ENCODE peak calls at places on chromosome 3, in six cellular contexts. One of them, this sample, is unnamed.

GRCh38 chr3:133412511-133413165 is 12.8 kb downstream of the BFSP2 start:
- DNase-seq in fibroblast of lung: no peak
- DNase-seq in Panc1: no peak
- DNase-seq in right cardiac atrium: peak
- DNase-seq in small intestine: no peak
- DNase-seq in tibial artery: no peak
- DNase-seq in this sample: no peak

GRCh38 chr3:29606416-29606815 is 325.5 kb downstream of the RBMS3 start:
- DNase-seq in fibroblast of lung: no peak
- DNase-seq in Panc1: no peak
- DNase-seq in right cardiac atrium: no peak
- DNase-seq in small intestine: no peak
- DNase-seq in tibial artery: no peak
- DNase-seq in this sample: no peak

GRCh38 chr3:89467886-89468479 is 360.6 kb downstream of the EPHA3 start:
- DNase-seq in fibroblast of lung: no peak
- DNase-seq in Panc1: no peak
- DNase-seq in right cardiac atrium: no peak
- DNase-seq in small intestine: no peak
- DNase-seq in tibial artery: no peak
- DNase-seq in this sample: no peak

GRCh38 chr3:28050895-28051294 is 190.5 kb upstream of the CMC1 start:
- DNase-seq in fibroblast of lung: peak
- DNase-seq in Panc1: peak
- DNase-seq in right cardiac atrium: no peak
- DNase-seq in small intestine: peak
- DNase-seq in tibial artery: no peak
- DNase-seq in this sample: no peak

GRCh38 chr3:69948246-69948862 is 51.2 kb upstream of the SAMMSON start:
- DNase-seq in fibroblast of lung: peak
- DNase-seq in Panc1: no peak
- DNase-seq in right cardiac atrium: no peak
- DNase-seq in small intestine: peak
- DNase-seq in tibial artery: no peak
- DNase-seq in this sample: peak

GRCh38 chr3:25448750-25449684 is 21.0 kb downstream of the RARB start:
- DNase-seq in fibroblast of lung: peak
- DNase-seq in Panc1: no peak
- DNase-seq in right cardiac atrium: peak
- DNase-seq in small intestine: peak
- DNase-seq in tibial artery: peak
- DNase-seq in this sample: no peak

GRCh38 chr3:42300013-42300412 is 34.0 kb upstream of the CCK start:
- DNase-seq in fibroblast of lung: peak
- DNase-seq in Panc1: no peak
- DNase-seq in right cardiac atrium: no peak
- DNase-seq in small intestine: peak
- DNase-seq in tibial artery: no peak
- DNase-seq in this sample: peak

GRCh38 chr3:62373215-62373614 is at the start of gene FEZF2:
- DNase-seq in fibroblast of lung: no peak
- DNase-seq in Panc1: no peak
- DNase-seq in right cardiac atrium: no peak
- DNase-seq in small intestine: no peak
- DNase-seq in tibial artery: no peak
- DNase-seq in this sample: no peak

GRCh38 chr3:161796312-161796711 is 299.7 kb downstream of the OTOL1 start:
- DNase-seq in fibroblast of lung: no peak
- DNase-seq in Panc1: no peak
- DNase-seq in right cardiac atrium: no peak
- DNase-seq in small intestine: no peak
- DNase-seq in tibial artery: no peak
- DNase-seq in this sample: no peak

GRCh38 chr3:25292604-25293003 is 135.5 kb upstream of the RARB start:
- DNase-seq in fibroblast of lung: no peak
- DNase-seq in Panc1: no peak
- DNase-seq in right cardiac atrium: no peak
- DNase-seq in small intestine: no peak
- DNase-seq in tibial artery: no peak
- DNase-seq in this sample: no peak

GRCh38 chr3:122635789-122636188 is 44.9 kb upstream of the PARP14 start:
- DNase-seq in fibroblast of lung: peak
- DNase-seq in Panc1: no peak
- DNase-seq in right cardiac atrium: no peak
- DNase-seq in small intestine: no peak
- DNase-seq in tibial artery: no peak
- DNase-seq in this sample: no peak

GRCh38 chr3:12138044-12138443 is 20.7 kb downstream of the TIMP4 start:
- DNase-seq in fibroblast of lung: no peak
- DNase-seq in Panc1: no peak
- DNase-seq in right cardiac atrium: peak
- DNase-seq in small intestine: peak
- DNase-seq in tibial artery: no peak
- DNase-seq in this sample: no peak

GRCh38 chr3:180306155-180306554 is 269.4 kb upstream of the PEX5L start:
- DNase-seq in fibroblast of lung: no peak
- DNase-seq in Panc1: no peak
- DNase-seq in right cardiac atrium: no peak
- DNase-seq in small intestine: no peak
- DNase-seq in tibial artery: no peak
- DNase-seq in this sample: no peak

GRCh38 chr3:195906865-195907729 is 1.3 kb downstream of the TNK2 start:
- DNase-seq in fibroblast of lung: no peak
- DNase-seq in Panc1: no peak
- DNase-seq in right cardiac atrium: no peak
- DNase-seq in small intestine: peak
- DNase-seq in tibial artery: no peak
- DNase-seq in this sample: no peak

GRCh38 chr3:15326037-15326436 is 6.3 kb downstream of the SH3BP5 start:
- DNase-seq in fibroblast of lung: no peak
- DNase-seq in Panc1: no peak
- DNase-seq in right cardiac atrium: no peak
- DNase-seq in small intestine: no peak
- DNase-seq in tibial artery: no peak
- DNase-seq in this sample: no peak

GRCh38 chr3:13574798-13575451 is 26.0 kb downstream of the FBLN2 start:
- DNase-seq in fibroblast of lung: peak
- DNase-seq in Panc1: no peak
- DNase-seq in right cardiac atrium: no peak
- DNase-seq in small intestine: no peak
- DNase-seq in tibial artery: peak
- DNase-seq in this sample: no peak

GRCh38 chr3:111156506-111156905 is 84.9 kb downstream of the NECTIN3 start:
- DNase-seq in fibroblast of lung: peak
- DNase-seq in Panc1: no peak
- DNase-seq in right cardiac atrium: no peak
- DNase-seq in small intestine: no peak
- DNase-seq in tibial artery: no peak
- DNase-seq in this sample: no peak

GRCh38 chr3:164458986-164459385 is 619.3 kb downstream of the SI start:
- DNase-seq in fibroblast of lung: peak
- DNase-seq in Panc1: no peak
- DNase-seq in right cardiac atrium: no peak
- DNase-seq in small intestine: no peak
- DNase-seq in tibial artery: no peak
- DNase-seq in this sample: no peak

GRCh38 chr3:130010556-130010955 is 36.0 kb downstream of the TRH start:
- DNase-seq in fibroblast of lung: no peak
- DNase-seq in Panc1: no peak
- DNase-seq in right cardiac atrium: no peak
- DNase-seq in small intestine: no peak
- DNase-seq in tibial artery: no peak
- DNase-seq in this sample: no peak

GRCh38 chr3:52733256-52733891 is 27.5 kb downstream of the SPCS1 start:
- DNase-seq in fibroblast of lung: no peak
- DNase-seq in Panc1: no peak
- DNase-seq in right cardiac atrium: no peak
- DNase-seq in small intestine: no peak
- DNase-seq in tibial artery: no peak
- DNase-seq in this sample: no peak

GRCh38 chr3:60102154-60102553 is 1052.3 kb upstream of the CFAP20DC start:
- DNase-seq in fibroblast of lung: no peak
- DNase-seq in Panc1: no peak
- DNase-seq in right cardiac atrium: no peak
- DNase-seq in small intestine: peak
- DNase-seq in tibial artery: no peak
- DNase-seq in this sample: no peak

GRCh38 chr3:165273411-165273810 is 77.2 kb upstream of the SLITRK3 start:
- DNase-seq in fibroblast of lung: no peak
- DNase-seq in Panc1: no peak
- DNase-seq in right cardiac atrium: no peak
- DNase-seq in small intestine: no peak
- DNase-seq in tibial artery: no peak
- DNase-seq in this sample: no peak

GRCh38 chr3:128727059-128727458 is 1.1 kb downstream of the RAB7A start:
- DNase-seq in fibroblast of lung: no peak
- DNase-seq in Panc1: no peak
- DNase-seq in right cardiac atrium: no peak
- DNase-seq in small intestine: no peak
- DNase-seq in tibial artery: no peak
- DNase-seq in this sample: no peak

GRCh38 chr3:128726691-128727031 is 678 bp downstream of the RAB7A start:
- DNase-seq in fibroblast of lung: peak
- DNase-seq in Panc1: peak
- DNase-seq in right cardiac atrium: peak
- DNase-seq in small intestine: peak
- DNase-seq in tibial artery: peak
- DNase-seq in this sample: no peak

GRCh38 chr3:128725932-128726690 is at the start of gene RAB7A:
- DNase-seq in fibroblast of lung: peak
- DNase-seq in Panc1: peak
- DNase-seq in right cardiac atrium: peak
- DNase-seq in small intestine: peak
- DNase-seq in tibial artery: peak
- DNase-seq in this sample: peak

GRCh38 chr3:128727485-128727884 is 1.5 kb downstream of the RAB7A start:
- DNase-seq in fibroblast of lung: no peak
- DNase-seq in Panc1: no peak
- DNase-seq in right cardiac atrium: no peak
- DNase-seq in small intestine: no peak
- DNase-seq in tibial artery: no peak
- DNase-seq in this sample: no peak

DNA sequence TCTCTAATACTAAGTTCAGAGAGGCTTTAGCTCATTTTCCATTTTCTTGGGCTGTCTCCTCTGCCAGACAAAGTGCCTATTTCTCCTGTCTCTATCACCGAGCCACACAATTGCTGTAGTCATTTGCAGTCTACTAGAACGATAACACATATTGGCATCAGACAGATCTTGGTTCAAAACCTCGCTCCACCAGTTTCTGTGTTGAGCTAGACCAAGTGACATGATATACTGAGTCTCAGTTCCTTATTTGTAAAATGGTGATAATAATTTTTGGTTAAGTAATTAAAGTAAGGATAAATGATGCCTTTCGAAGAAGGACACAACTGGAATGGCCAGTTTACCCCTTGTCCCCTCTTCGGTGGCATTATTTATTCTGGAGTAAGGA is 444 bp upstream of the RAB7A start:
- DNase-seq in fibroblast of lung: no peak
- DNase-seq in Panc1: no peak
- DNase-seq in right cardiac atrium: no peak
- DNase-seq in small intestine: no peak
- DNase-seq in tibial artery: no peak
- DNase-seq in this sample: no peak
- H3K27ac ChIP-seq in fibroblast of lung: peak
- H3K27ac ChIP-seq in Panc1: peak
- H3K27ac ChIP-seq in right cardiac atrium: peak
- H3K27ac ChIP-seq in small intestine: no peak
- H3K27ac ChIP-seq in tibial artery: peak
- H3K27ac ChIP-seq in this sample: peak

GRCh38 chr3:114660808-114661207 is 367.0 kb downstream of the TIGIT start:
- DNase-seq in fibroblast of lung: no peak
- DNase-seq in Panc1: no peak
- DNase-seq in right cardiac atrium: no peak
- DNase-seq in small intestine: no peak
- DNase-seq in tibial artery: no peak
- DNase-seq in this sample: no peak

GRCh38 chr3:114664006-114664405 is 370.2 kb downstream of the TIGIT start:
- DNase-seq in fibroblast of lung: no peak
- DNase-seq in Panc1: no peak
- DNase-seq in right cardiac atrium: no peak
- DNase-seq in small intestine: no peak
- DNase-seq in tibial artery: no peak
- DNase-seq in this sample: no peak

GRCh38 chr3:114659109-114660081 is 365.6 kb downstream of the TIGIT start:
- DNase-seq in fibroblast of lung: no peak
- DNase-seq in Panc1: no peak
- DNase-seq in right cardiac atrium: peak
- DNase-seq in small intestine: peak
- DNase-seq in tibial artery: no peak
- DNase-seq in this sample: no peak

GRCh38 chr3:114660124-114660523 is 366.3 kb downstream of the TIGIT start:
- DNase-seq in fibroblast of lung: peak
- DNase-seq in Panc1: no peak
- DNase-seq in right cardiac atrium: peak
- DNase-seq in small intestine: peak
- DNase-seq in tibial artery: no peak
- DNase-seq in this sample: peak
- H3K27ac ChIP-seq in fibroblast of lung: peak
- H3K27ac ChIP-seq in Panc1: no peak
- H3K27ac ChIP-seq in right cardiac atrium: peak
- H3K27ac ChIP-seq in small intestine: no peak
- H3K27ac ChIP-seq in tibial artery: peak
- H3K27ac ChIP-seq in this sample: peak

DNA sequence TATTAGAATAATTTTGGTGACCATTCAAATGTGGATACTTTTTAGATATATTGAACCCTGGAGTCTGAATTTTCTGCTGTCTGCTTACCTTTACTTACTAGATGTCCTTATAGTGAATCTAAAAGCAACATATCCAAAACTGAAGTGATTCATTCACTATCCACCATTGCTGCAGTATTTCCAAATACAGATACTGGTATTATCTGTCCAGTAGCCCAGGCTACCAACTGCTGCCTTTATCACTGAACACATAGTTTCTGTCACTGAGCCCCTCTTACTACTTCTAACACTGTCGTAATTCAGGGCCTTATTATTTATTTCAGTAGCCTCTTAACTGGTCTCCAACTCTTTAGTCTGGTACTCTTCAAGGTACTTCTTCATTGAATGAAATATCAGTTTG is 49.2 kb downstream of the SLMAP start:
- DNase-seq in fibroblast of lung: no peak
- DNase-seq in Panc1: no peak
- DNase-seq in right cardiac atrium: no peak
- DNase-seq in small intestine: no peak
- DNase-seq in tibial artery: no peak
- DNase-seq in this sample: no peak
- H3K27ac ChIP-seq in fibroblast of lung: no peak
- H3K27ac ChIP-seq in Panc1: no peak
- H3K27ac ChIP-seq in right cardiac atrium: no peak
- H3K27ac ChIP-seq in small intestine: no peak
- H3K27ac ChIP-seq in tibial artery: no peak
- H3K27ac ChIP-seq in this sample: no peak

DNA sequence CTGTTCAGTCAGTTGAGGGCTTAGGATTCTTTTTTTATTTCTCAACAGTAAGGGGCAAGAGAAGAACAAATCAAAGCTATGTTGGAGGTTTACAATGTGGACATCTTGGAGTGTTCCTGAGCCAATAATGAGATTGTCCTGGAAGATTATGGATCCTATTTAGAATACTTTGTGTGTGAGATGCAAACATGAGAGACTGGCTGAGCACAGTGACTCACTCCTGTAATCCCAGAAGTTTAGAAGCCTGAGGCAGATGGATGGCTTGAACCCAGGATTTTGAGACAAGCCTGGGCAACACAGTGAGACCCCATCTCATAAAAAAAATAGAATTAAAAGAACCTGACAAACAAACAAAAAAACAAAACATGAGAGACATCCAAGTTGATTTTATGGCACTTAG is 351.6 kb downstream of the GAP43 start:
- DNase-seq in fibroblast of lung: peak
- DNase-seq in Panc1: no peak
- DNase-seq in right cardiac atrium: no peak
- DNase-seq in small intestine: no peak
- DNase-seq in tibial artery: no peak
- DNase-seq in this sample: no peak
- H3K27ac ChIP-seq in fibroblast of lung: no peak
- H3K27ac ChIP-seq in Panc1: no peak
- H3K27ac ChIP-seq in right cardiac atrium: no peak
- H3K27ac ChIP-seq in small intestine: no peak
- H3K27ac ChIP-seq in tibial artery: no peak
- H3K27ac ChIP-seq in this sample: no peak